ENCODE peak calls at places on chromosome 3, in six cellular contexts. F is NCI-H1694, A is pulmonary artery endothelial cell, H is GM12878, M is activated T-cell treated with anti-CD3 and anti-CD28 coated beads for 1 hour, Y is C1 segment of cervical spinal cord. S is an unnamed sample.

GRCh38 chr3:15175590-15175989 is 30.5 kb upstream of the CAPN7 start:
- DNase-seq in F (no peak), A (no peak), H (no peak), M (no peak), Y (no peak), S (no peak)

GRCh38 chr3:193869221-193870201 is 266.4 kb upstream of the HES1 start:
- DNase-seq in F (no peak), A (no peak), H (no peak), M (no peak), Y (peak; percentile 5), S (peak; percentile 30)

GRCh38 chr3:55431041-55431440 is 56.1 kb downstream of the WNT5A start:
- DNase-seq in F (no peak), A (no peak), H (no peak), M (no peak), Y (no peak), S (no peak)

GRCh38 chr3:113374078-113374477 is 67.2 kb downstream of the CFAP44 start:
- DNase-seq in F (no peak), A (no peak), H (no peak), M (no peak), Y (no peak), S (no peak)

GRCh38 chr3:105731686-105732085 is 137.1 kb downstream of the CBLB start:
- DNase-seq in F (no peak), A (no peak), H (no peak), M (no peak), Y (no peak), S (no peak)

GRCh38 chr3:133937756-133938601 is 42.3 kb upstream of the RAB6B start:
- DNase-seq in F (no peak), A (no peak), H (no peak), M (no peak), Y (no peak), S (no peak)

GRCh38 chr3:52082951-52083350 is 26.6 kb upstream of the DUSP7 start:
- DNase-seq in F (no peak), A (no peak), H (no peak), M (no peak), Y (no peak), S (no peak)

GRCh38 chr3:42640771-42641370 is 12.6 kb upstream of the ZBTB47 start:
- DNase-seq in F (no peak), A (no peak), H (no peak), M (no peak), Y (no peak), S (no peak)

GRCh38 chr3:128311441-128311844 is 155.2 kb downstream of the DNAJB8 start:
- DNase-seq in F (no peak), A (no peak), H (no peak), M (no peak), Y (no peak), S (no peak)

GRCh38 chr3:45646051-45646585 is 43.1 kb upstream of the SACM1L start:
- DNase-seq in F (no peak), A (no peak), H (no peak), M (no peak), Y (no peak), S (no peak)

GRCh38 chr3:23763040-23763477 is 42.7 kb upstream of the UBE2E1 start:
- DNase-seq in F (no peak), A (no peak), H (no peak), M (no peak), Y (no peak), S (peak; percentile 20)

GRCh38 chr3:171095063-171095462 is 68.5 kb upstream of the SLC2A2 start:
- DNase-seq in F (no peak), A (no peak), H (peak; percentile 19), M (no peak), Y (no peak), S (no peak)

GRCh38 chr3:194767430-194768207 is 81.9 kb downstream of the FAM43A start:
- DNase-seq in F (no peak), A (no peak), H (no peak), M (no peak), Y (no peak), S (no peak)

GRCh38 chr3:174417568-174417967 is 441.6 kb upstream of the NAALADL2 start:
- DNase-seq in F (no peak), A (no peak), H (no peak), M (no peak), Y (no peak), S (no peak)

GRCh38 chr3:133901083-133901482 is 5.4 kb upstream of the RAB6B start:
- DNase-seq in F (no peak), A (no peak), H (no peak), M (no peak), Y (no peak), S (no peak)

GRCh38 chr3:72569754-72570440 is 278.3 kb downstream of the SHQ1 start:
- DNase-seq in F (no peak), A (no peak), H (no peak), M (no peak), Y (no peak), S (no peak)

GRCh38 chr3:13235079-13235478 is 161.8 kb upstream of the IQSEC1 start:
- DNase-seq in F (no peak), A (no peak), H (peak; percentile 7), M (no peak), Y (no peak), S (peak; percentile 51)

GRCh38 chr3:123096701-123097100 is 29.9 kb downstream of the PDIA5 start:
- DNase-seq in F (no peak), A (no peak), H (no peak), M (no peak), Y (peak; percentile 49), S (no peak)

GRCh38 chr3:24640330-24640877 is 145.8 kb upstream of the THRB start:
- DNase-seq in F (no peak), A (peak; percentile 3), H (no peak), M (no peak), Y (no peak), S (no peak)

GRCh38 chr3:141746962-141747361 is 8.9 kb downstream of the RNF7 start:
- DNase-seq in F (no peak), A (no peak), H (no peak), M (no peak), Y (no peak), S (no peak)

GRCh38 chr3:32460031-32460749 is 42.5 kb downstream of the CMTM6 start:
- DNase-seq in F (no peak), A (no peak), H (no peak), M (peak; percentile 50), Y (no peak), S (peak; percentile 66)

GRCh38 chr3:43994594-43995077 is 247.1 kb upstream of the TOPAZ1 start:
- DNase-seq in F (no peak), A (no peak), H (no peak), M (no peak), Y (no peak), S (no peak)

GRCh38 chr3:43171770-43172169 is 65.9 kb upstream of the POMGNT2 start:
- DNase-seq in F (no peak), A (no peak), H (no peak), M (no peak), Y (no peak), S (no peak)

GRCh38 chr3:126658584-126658983 is 3.7 kb upstream of the TXNRD3 start:
- DNase-seq in F (no peak), A (no peak), H (no peak), M (no peak), Y (no peak), S (no peak)

GRCh38 chr3:65888980-65889706 is 149.6 kb downstream of the MAGI1 start:
- DNase-seq in F (no peak), A (peak; percentile 43), H (no peak), M (no peak), Y (no peak), S (peak; percentile 29)

GRCh38 chr3:128266453-128266852 is 113.2 kb downstream of the EEFSEC start:
- DNase-seq in F (no peak), A (no peak), H (no peak), M (no peak), Y (no peak), S (no peak)

S was measured in GM06990.